ENCODE peak calls at places on chromosomes 3 and 15, in five cellular contexts. One of them, this sample, is unnamed. For H3K36me3 and H3K4me1, the result is how much of the 10 kb centered on the place peaks cover.

GRCh38 chr3:195715583-195716266 is 5.1 kb upstream of the MUC20 start:
- DNase-seq in heart right ventricle: no peak
- DNase-seq in uterus: no peak
- DNase-seq in colonic mucosa: peak
- DNase-seq in CD8-positive, alpha-beta memory T cell: no peak
- DNase-seq in this sample: no peak

GRCh38 chr3:179100652-179101051 is 29.0 kb upstream of the ZMAT3 start:
- DNase-seq in heart right ventricle: no peak
- DNase-seq in uterus: no peak
- DNase-seq in colonic mucosa: no peak
- DNase-seq in CD8-positive, alpha-beta memory T cell: no peak
- DNase-seq in this sample: no peak

GRCh38 chr15:99564221-99565030 is 1.4 kb upstream of the MEF2A start:
- DNase-seq in heart right ventricle: no peak
- DNase-seq in uterus: peak
- DNase-seq in colonic mucosa: peak
- DNase-seq in CD8-positive, alpha-beta memory T cell: no peak
- DNase-seq in this sample: no peak

GRCh38 chr3:161649900-161650484 is 153.4 kb downstream of the OTOL1 start:
- DNase-seq in heart right ventricle: no peak
- DNase-seq in uterus: no peak
- DNase-seq in colonic mucosa: no peak
- DNase-seq in CD8-positive, alpha-beta memory T cell: no peak
- DNase-seq in this sample: no peak

GRCh38 chr3:164732166-164732565 is 346.1 kb downstream of the SI start:
- DNase-seq in heart right ventricle: no peak
- DNase-seq in uterus: no peak
- DNase-seq in colonic mucosa: no peak
- DNase-seq in CD8-positive, alpha-beta memory T cell: no peak
- DNase-seq in this sample: no peak

GRCh38 chr3:172126741-172127140 is 87.4 kb downstream of the FNDC3B start:
- DNase-seq in heart right ventricle: no peak
- DNase-seq in uterus: no peak
- DNase-seq in colonic mucosa: no peak
- DNase-seq in CD8-positive, alpha-beta memory T cell: no peak
- DNase-seq in this sample: peak

GRCh38 chr3:161403251-161403650 is 31.9 kb upstream of the SPTSSB start:
- DNase-seq in heart right ventricle: no peak
- DNase-seq in uterus: no peak
- DNase-seq in colonic mucosa: no peak
- DNase-seq in CD8-positive, alpha-beta memory T cell: no peak
- DNase-seq in this sample: no peak

GRCh38 chr3:150319900-150320299 is 88.2 kb upstream of the TSC22D2 start:
- DNase-seq in heart right ventricle: no peak
- DNase-seq in uterus: no peak
- DNase-seq in colonic mucosa: no peak
- DNase-seq in CD8-positive, alpha-beta memory T cell: no peak
- DNase-seq in this sample: no peak

GRCh38 chr3:13884851-13885703 is 5.2 kb upstream of the WNT7A start:
- DNase-seq in heart right ventricle: no peak
- DNase-seq in uterus: no peak
- DNase-seq in colonic mucosa: peak
- DNase-seq in CD8-positive, alpha-beta memory T cell: peak
- DNase-seq in this sample: peak

GRCh38 chr3:171950373-171950772 is 89.0 kb upstream of the FNDC3B start:
- DNase-seq in heart right ventricle: no peak
- DNase-seq in uterus: no peak
- DNase-seq in colonic mucosa: no peak
- DNase-seq in CD8-positive, alpha-beta memory T cell: no peak
- DNase-seq in this sample: peak

GRCh38 chr3:15728766-15729165 is 69.0 kb downstream of the ANKRD28 start:
- DNase-seq in heart right ventricle: no peak
- DNase-seq in uterus: no peak
- DNase-seq in colonic mucosa: no peak
- DNase-seq in CD8-positive, alpha-beta memory T cell: no peak
- DNase-seq in this sample: no peak

GRCh38 chr3:10380906-10381795 is 60.2 kb upstream of the SEC13 start:
- DNase-seq in heart right ventricle: no peak
- DNase-seq in uterus: no peak
- DNase-seq in colonic mucosa: no peak
- DNase-seq in CD8-positive, alpha-beta memory T cell: no peak
- DNase-seq in this sample: no peak

GRCh38 chr15:57743424-57743823 is 36.9 kb downstream of the POLR2M start:
- DNase-seq in heart right ventricle: no peak
- DNase-seq in uterus: no peak
- DNase-seq in colonic mucosa: no peak
- DNase-seq in CD8-positive, alpha-beta memory T cell: no peak
- DNase-seq in this sample: peak

GRCh38 chr15:72341361-72341760 is 21.4 kb upstream of the CELF6 start:
- DNase-seq in heart right ventricle: no peak
- DNase-seq in uterus: no peak
- DNase-seq in colonic mucosa: no peak
- DNase-seq in CD8-positive, alpha-beta memory T cell: no peak
- DNase-seq in this sample: peak

GRCh38 chr3:154210986-154211385 is 89.8 kb downstream of the ARHGEF26 start:
- DNase-seq in heart right ventricle: no peak
- DNase-seq in uterus: no peak
- DNase-seq in colonic mucosa: no peak
- DNase-seq in CD8-positive, alpha-beta memory T cell: no peak
- DNase-seq in this sample: no peak

GRCh38 chr3:42652611-42653302 is 740 bp upstream of the ZBTB47 start:
- DNase-seq in heart right ventricle: peak
- DNase-seq in uterus: peak
- DNase-seq in colonic mucosa: peak
- DNase-seq in CD8-positive, alpha-beta memory T cell: no peak
- DNase-seq in this sample: no peak

GRCh38 chr15:45094358-45094730 is 19.6 kb downstream of the DUOX2 start:
- DNase-seq in heart right ventricle: no peak
- DNase-seq in uterus: no peak
- DNase-seq in colonic mucosa: no peak
- DNase-seq in CD8-positive, alpha-beta memory T cell: no peak
- DNase-seq in this sample: no peak

DNA sequence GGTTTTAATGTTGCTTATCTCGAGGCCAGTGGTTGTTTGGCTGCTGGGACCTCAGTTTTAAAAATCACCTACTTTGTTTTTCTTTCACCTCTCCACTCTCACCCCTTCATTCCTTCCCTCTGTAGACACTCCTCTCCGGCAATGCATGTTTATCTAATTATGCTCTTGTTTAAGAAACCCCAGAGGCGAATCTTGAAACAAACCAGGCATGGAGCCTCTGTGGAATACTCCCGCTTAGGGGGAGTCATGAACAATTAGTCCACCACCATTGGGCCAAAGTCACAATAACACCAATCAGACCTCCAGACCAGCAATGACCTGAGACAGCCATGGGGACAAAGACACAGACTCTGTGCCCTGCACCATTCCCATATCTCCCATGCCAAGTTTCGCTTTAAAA is 53.3 kb downstream of the EFCAB12 start:
- DNase-seq in heart right ventricle: no peak
- DNase-seq in uterus: no peak
- DNase-seq in colonic mucosa: no peak
- DNase-seq in CD8-positive, alpha-beta memory T cell: no peak
- DNase-seq in this sample: no peak
- H3K36me3 ChIP-seq in heart right ventricle: under half
- H3K36me3 ChIP-seq in uterus: under half
- H3K36me3 ChIP-seq in colonic mucosa: under half
- H3K36me3 ChIP-seq in CD8-positive, alpha-beta memory T cell: under half
- H3K36me3 ChIP-seq in this sample: under half

GRCh38 chr3:50610992-50611463 is 546 bp downstream of the CISH start:
- DNase-seq in heart right ventricle: no peak
- DNase-seq in uterus: no peak
- DNase-seq in colonic mucosa: no peak
- DNase-seq in CD8-positive, alpha-beta memory T cell: no peak
- DNase-seq in this sample: no peak
- H3K4me1 ChIP-seq in heart right ventricle: under half
- H3K4me1 ChIP-seq in uterus: under half
- H3K4me1 ChIP-seq in colonic mucosa: under half
- H3K4me1 ChIP-seq in CD8-positive, alpha-beta memory T cell: half or more
- H3K4me1 ChIP-seq in this sample: under half

GRCh38 chr3:141876381-141876890 is at the start of gene ATP1B3:
- DNase-seq in heart right ventricle: peak
- DNase-seq in uterus: peak
- DNase-seq in colonic mucosa: peak
- DNase-seq in CD8-positive, alpha-beta memory T cell: peak
- DNase-seq in this sample: peak

GRCh38 chr3:141876891-141877561 is 583 bp downstream of the ATP1B3 start:
- DNase-seq in heart right ventricle: peak
- DNase-seq in uterus: peak
- DNase-seq in colonic mucosa: peak
- DNase-seq in CD8-positive, alpha-beta memory T cell: peak
- DNase-seq in this sample: peak

GRCh38 chr3:141877911-141878310 is 1.5 kb downstream of the ATP1B3 start:
- DNase-seq in heart right ventricle: no peak
- DNase-seq in uterus: no peak
- DNase-seq in colonic mucosa: peak
- DNase-seq in CD8-positive, alpha-beta memory T cell: no peak
- DNase-seq in this sample: peak

GRCh38 chr3:141878812-141879211 is 2.4 kb downstream of the ATP1B3 start:
- DNase-seq in heart right ventricle: no peak
- DNase-seq in uterus: no peak
- DNase-seq in colonic mucosa: peak
- DNase-seq in CD8-positive, alpha-beta memory T cell: no peak
- DNase-seq in this sample: no peak

GRCh38 chr3:141878326-141878725 is 1.9 kb downstream of the ATP1B3 start:
- DNase-seq in heart right ventricle: no peak
- DNase-seq in uterus: no peak
- DNase-seq in colonic mucosa: no peak
- DNase-seq in CD8-positive, alpha-beta memory T cell: no peak
- DNase-seq in this sample: no peak
- H3K27ac ChIP-seq in heart right ventricle: no peak
- H3K27ac ChIP-seq in uterus: peak
- H3K27ac ChIP-seq in colonic mucosa: peak
- H3K27ac ChIP-seq in CD8-positive, alpha-beta memory T cell: peak
- H3K27ac ChIP-seq in this sample: no peak

DNA sequence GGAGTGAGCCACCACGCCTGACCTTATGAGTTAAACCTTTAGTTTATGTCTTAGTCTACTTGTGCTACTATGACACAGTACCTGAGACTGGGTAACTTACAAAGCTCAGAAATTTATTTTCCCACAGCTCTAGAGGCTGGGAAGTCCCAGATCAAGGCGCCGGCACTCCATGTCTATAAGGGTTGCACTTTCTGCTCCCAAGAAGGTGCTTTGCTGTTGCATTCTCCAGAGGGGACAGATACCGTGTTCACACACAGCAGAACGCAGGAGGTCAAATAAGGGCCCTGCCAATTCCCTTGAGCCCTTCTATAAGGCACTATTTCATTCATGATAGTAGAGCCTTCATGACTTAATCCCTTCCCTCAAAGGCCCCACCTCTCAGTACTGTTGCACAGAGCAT is 26.3 kb downstream of the PLA1A start:
- DNase-seq in heart right ventricle: no peak
- DNase-seq in uterus: no peak
- DNase-seq in colonic mucosa: no peak
- DNase-seq in CD8-positive, alpha-beta memory T cell: no peak
- DNase-seq in this sample: no peak
- H3K36me3 ChIP-seq in heart right ventricle: under half
- H3K36me3 ChIP-seq in uterus: under half
- H3K36me3 ChIP-seq in colonic mucosa: under half
- H3K36me3 ChIP-seq in CD8-positive, alpha-beta memory T cell: under half
- H3K36me3 ChIP-seq in this sample: under half

GRCh38 chr3:193563429-193563828 is 8.7 kb upstream of the ATP13A4 start:
- DNase-seq in heart right ventricle: no peak
- DNase-seq in uterus: no peak
- DNase-seq in colonic mucosa: no peak
- DNase-seq in CD8-positive, alpha-beta memory T cell: no peak
- DNase-seq in this sample: no peak
- H3K4me1 ChIP-seq in heart right ventricle: under half
- H3K4me1 ChIP-seq in uterus: under half
- H3K4me1 ChIP-seq in colonic mucosa: under half
- H3K4me1 ChIP-seq in CD8-positive, alpha-beta memory T cell: under half
- H3K4me1 ChIP-seq in this sample: under half

DNA sequence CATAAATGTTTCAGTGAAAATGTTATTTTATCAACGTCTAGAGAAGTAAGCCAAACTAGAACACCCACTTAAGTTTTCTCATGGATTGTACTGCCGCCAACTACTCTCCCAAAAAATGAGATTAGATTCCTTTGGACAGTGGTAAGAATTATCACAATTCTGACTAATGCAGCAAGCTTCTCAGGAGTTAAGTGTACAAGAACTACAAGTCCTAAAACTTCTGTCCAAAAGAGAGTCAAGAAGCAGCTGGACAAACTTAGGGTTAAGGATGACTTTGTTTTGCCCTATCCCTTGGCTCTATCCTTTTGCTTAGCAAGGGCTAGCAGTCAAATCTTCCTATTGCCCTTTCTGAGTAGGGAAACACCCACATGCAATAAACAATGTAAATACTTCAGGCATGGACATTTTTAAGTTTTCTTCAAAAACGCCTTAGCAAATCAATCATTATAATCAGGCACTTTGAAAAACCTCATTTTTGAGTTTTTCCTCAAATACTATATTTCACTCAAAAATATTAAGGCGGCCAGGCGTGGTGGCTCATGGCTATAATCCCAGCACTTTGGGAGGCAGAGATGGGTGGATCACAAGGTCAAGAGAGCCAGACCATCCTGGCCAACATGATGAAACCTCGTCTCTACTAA is 19.5 kb downstream of the RAF1 start:
- DNase-seq in heart right ventricle: no peak
- DNase-seq in uterus: no peak
- DNase-seq in colonic mucosa: no peak
- DNase-seq in CD8-positive, alpha-beta memory T cell: no peak
- DNase-seq in this sample: no peak
- H3K27ac ChIP-seq in heart right ventricle: no peak
- H3K27ac ChIP-seq in uterus: peak
- H3K27ac ChIP-seq in colonic mucosa: no peak
- H3K27ac ChIP-seq in CD8-positive, alpha-beta memory T cell: no peak
- H3K27ac ChIP-seq in this sample: peak

GRCh38 chr3:45948881-45949280 is 5.6 kb downstream of the CXCR6 start:
- DNase-seq in heart right ventricle: no peak
- DNase-seq in uterus: no peak
- DNase-seq in colonic mucosa: no peak
- DNase-seq in CD8-positive, alpha-beta memory T cell: no peak
- DNase-seq in this sample: no peak
- H3K36me3 ChIP-seq in heart right ventricle: under half
- H3K36me3 ChIP-seq in uterus: under half
- H3K36me3 ChIP-seq in colonic mucosa: under half
- H3K36me3 ChIP-seq in CD8-positive, alpha-beta memory T cell: half or more
- H3K36me3 ChIP-seq in this sample: under half

GRCh38 chr3:141410861-141411771 is 42.8 kb downstream of the ZBTB38 start:
- DNase-seq in heart right ventricle: no peak
- DNase-seq in uterus: no peak
- DNase-seq in colonic mucosa: peak
- DNase-seq in CD8-positive, alpha-beta memory T cell: no peak
- DNase-seq in this sample: no peak
- H3K4me1 ChIP-seq in heart right ventricle: half or more
- H3K4me1 ChIP-seq in uterus: under half
- H3K4me1 ChIP-seq in colonic mucosa: under half
- H3K4me1 ChIP-seq in CD8-positive, alpha-beta memory T cell: half or more
- H3K4me1 ChIP-seq in this sample: under half

DNA sequence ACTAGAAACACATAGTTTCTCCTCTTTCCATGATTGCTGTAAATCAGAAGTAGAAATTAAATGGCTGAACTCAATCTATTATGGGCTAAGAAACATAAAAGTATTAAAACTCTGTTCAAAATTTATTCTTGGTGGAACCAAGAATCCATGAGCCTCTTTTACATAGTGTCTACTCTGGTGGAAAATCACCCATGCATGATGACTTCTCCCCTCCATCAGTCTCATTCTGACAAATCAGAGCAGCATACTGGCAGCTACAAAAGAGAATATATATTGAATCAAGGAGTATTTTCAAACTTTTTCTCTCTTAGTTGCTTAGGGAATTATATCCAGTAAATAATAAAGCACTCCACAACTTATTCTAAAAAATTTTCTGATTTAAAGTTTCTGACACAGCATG is 536.9 kb upstream of the CCDC54 start:
- DNase-seq in heart right ventricle: no peak
- DNase-seq in uterus: no peak
- DNase-seq in colonic mucosa: no peak
- DNase-seq in CD8-positive, alpha-beta memory T cell: no peak
- DNase-seq in this sample: no peak
- H3K27ac ChIP-seq in heart right ventricle: no peak
- H3K27ac ChIP-seq in uterus: no peak
- H3K27ac ChIP-seq in colonic mucosa: no peak
- H3K27ac ChIP-seq in CD8-positive, alpha-beta memory T cell: no peak
- H3K27ac ChIP-seq in this sample: no peak

This sample was measured in GM23338.